ENCODE peak calls at places on chromosomes 4 and X, in five cellular contexts. G is OCI-LY7, F is stomach, E is SJCRH30, L is GM23338. D is an unnamed sample.

GRCh38 chr4:108166441-108167315 is 2.1 kb downstream of the LEF1 start:
- DNase-seq in G (peak; percentile 79), F (peak; percentile 54), E (peak; percentile 88), L (peak; percentile 94), D (no peak)

GRCh38 chrX:132353430-132353829 is 134.2 kb upstream of the RAP2C start:
- DNase-seq in G (no peak), F (no peak), E (no peak), L (no peak), D (no peak)

GRCh38 chrX:46547857-46548256 is 2.6 kb upstream of the ZNF674 start:
- DNase-seq in G (no peak), F (no peak), E (no peak), L (no peak), D (no peak)

GRCh38 chr4:62431513-62431912 is 1231.4 kb downstream of the ADGRL3 start:
- DNase-seq in G (no peak), F (no peak), E (peak; percentile 41), L (no peak), D (no peak)

GRCh38 chr4:54687887-54688841 is 30.4 kb downstream of the KIT start:
- DNase-seq in G (no peak), F (no peak), E (no peak), L (no peak), D (no peak)

GRCh38 chr4:72006576-72006975 is 25.2 kb upstream of the NPFFR2 start:
- DNase-seq in G (no peak), F (no peak), E (peak; percentile 10), L (no peak), D (no peak)

GRCh38 chr4:82708982-82709381 is 89.6 kb downstream of the SCD5 start:
- DNase-seq in G (no peak), F (no peak), E (no peak), L (no peak), D (no peak)

GRCh38 chrX:10656214-10656613 is 35.8 kb upstream of the MID1 start:
- DNase-seq in G (no peak), F (no peak), E (no peak), L (no peak), D (peak; percentile 2)

GRCh38 chrX:53616921-53617320 is 69.6 kb downstream of the HUWE1 start:
- DNase-seq in G (no peak), F (no peak), E (no peak), L (no peak), D (no peak)

GRCh38 chrX:140507223-140507981 is 2.5 kb upstream of the SOX3 start:
- DNase-seq in G (no peak), F (no peak), E (peak; percentile 76), L (no peak), D (no peak)

GRCh38 chrX:105876658-105877057 is 54.3 kb downstream of the NRK start:
- DNase-seq in G (peak; percentile 3), F (no peak), E (no peak), L (peak; percentile 50), D (peak; percentile 20)

GRCh38 chr4:155694100-155694785 is 27.6 kb downstream of the GUCY1A1 start:
- DNase-seq in G (no peak), F (no peak), E (no peak), L (no peak), D (no peak)
- H3K27ac ChIP-seq in G (no peak overlapping the region), F (no peak overlapping the region), E (no peak overlapping the region), L (no peak overlapping the region), D (no peak overlapping the region)

GRCh38 chrX:118353081-118353850 is 7.4 kb downstream of the WDR44 start:
- DNase-seq in G (no peak), F (no peak), E (no peak), L (peak; percentile 9), D (no peak)
- H3K4me1 ChIP-seq in G (peaks cover 36% of the 10 kb centered on the region), F (peaks cover 69% of the 10 kb centered on the region), E (peaks cover 3% of the 10 kb centered on the region), L (peaks cover 23% of the 10 kb centered on the region), D (no peaks in the 10 kb centered on the region)

GRCh38 chr4:140212646-140213045 is 58.7 kb upstream of the MAML3 start:
- DNase-seq in G (no peak), F (no peak), E (no peak), L (peak; percentile 23), D (peak; percentile 86)

GRCh38 chr4:140213116-140213515 is 59.1 kb upstream of the MAML3 start:
- DNase-seq in G (no peak), F (no peak), E (no peak), L (no peak), D (peak; percentile 90)

GRCh38 chr4:140212171-140212570 is 58.2 kb upstream of the MAML3 start:
- DNase-seq in G (no peak), F (no peak), E (no peak), L (no peak), D (peak; percentile 37)

GRCh38 chr4:140213736-140214135 is 59.8 kb upstream of the MAML3 start:
- DNase-seq in G (no peak), F (no peak), E (no peak), L (no peak), D (no peak)

DNA sequence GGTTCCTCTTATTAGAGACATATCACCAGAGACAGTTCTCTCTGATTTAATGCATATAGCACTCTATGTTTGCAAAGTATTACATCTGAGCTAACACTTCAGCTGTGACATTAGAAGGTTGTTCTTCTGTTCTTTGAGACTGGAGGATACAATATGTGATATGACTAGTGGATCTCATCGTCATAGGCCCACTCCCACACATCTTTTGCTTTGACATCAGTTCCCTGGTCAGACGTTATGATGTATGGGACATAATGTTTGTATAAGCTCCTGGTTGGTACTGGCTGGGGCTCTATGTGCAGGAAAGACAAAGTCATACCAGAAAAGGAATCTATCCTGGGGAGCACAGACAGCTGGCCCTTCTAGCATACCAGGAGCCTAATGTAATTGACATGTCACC is 57.7 kb upstream of the MAML3 start:
- DNase-seq in G (no peak), F (no peak), E (no peak), L (no peak), D (no peak)
- H3K27ac ChIP-seq in G (no peak overlapping the region), F (no peak overlapping the region), E (no peak overlapping the region), L (no peak overlapping the region), D (peak overlapping the region; percentile 18)

GRCh38 chr4:3302786-3303444 is 10.1 kb downstream of the RGS12 start:
- DNase-seq in G (peak; percentile 7), F (peak; percentile 22), E (no peak), L (no peak), D (no peak)

GRCh38 chr4:3302164-3302785 is 9.5 kb downstream of the RGS12 start:
- DNase-seq in G (no peak), F (peak; percentile 48), E (no peak), L (no peak), D (no peak)

GRCh38 chr4:3304831-3305609 is 12.2 kb downstream of the RGS12 start:
- DNase-seq in G (no peak), F (no peak), E (no peak), L (no peak), D (no peak)

GRCh38 chr4:3303840-3304715 is 11.3 kb downstream of the RGS12 start:
- DNase-seq in G (no peak), F (no peak), E (no peak), L (no peak), D (no peak)

DNA sequence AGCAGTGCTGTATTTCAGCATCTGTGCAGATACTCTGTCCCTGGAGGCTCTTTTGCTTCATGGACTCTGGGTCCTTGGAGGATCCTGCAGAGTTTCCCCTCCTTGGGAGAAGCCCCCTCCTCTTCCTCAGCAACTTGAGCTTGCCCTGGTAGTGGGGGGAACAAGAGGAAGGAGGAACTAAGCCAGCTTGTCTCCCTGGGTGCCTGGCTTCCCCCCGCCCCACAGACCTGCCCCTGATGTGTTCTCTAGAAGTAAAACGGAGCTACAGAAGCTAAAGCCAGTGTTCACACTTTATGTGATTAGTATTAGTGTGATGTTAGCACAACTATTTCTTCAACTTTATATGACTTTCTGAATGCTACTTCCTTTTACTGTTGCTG is 10.6 kb downstream of the RGS12 start:
- DNase-seq in G (no peak), F (peak; percentile 20), E (no peak), L (no peak), D (no peak)
- H3K4me1 ChIP-seq in G (peaks cover 29% of the 10 kb centered on the region), F (peaks cover 72% of the 10 kb centered on the region), E (peaks cover 26% of the 10 kb centered on the region), L (peaks cover 6% of the 10 kb centered on the region), D (peaks cover 2% of the 10 kb centered on the region)

D was measured in small intestine.